ENCODE peak calls at places on chromosome 9, in four cellular contexts. One of them, this sample, is unnamed.

GRCh38 chr9:106885451-106885850 is 22.5 kb downstream of the ZNF462 start:
- DNase-seq in non-pigmented ciliary epithelial cell: no peak
- DNase-seq in heart left ventricle: no peak
- DNase-seq in ecto neural progenitor cell: no peak
- DNase-seq in this sample: no peak

GRCh38 chr9:109329274-109330258 is 8.7 kb upstream of the EPB41L4B start:
- DNase-seq in ecto neural progenitor cell: no peak
- DNase-seq in heart left ventricle: peak
- DNase-seq in non-pigmented ciliary epithelial cell: no peak
- DNase-seq in this sample: peak

GRCh38 chr9:96556701-96557461 is 62.8 kb downstream of the CDC14B start:
- DNase-seq in ecto neural progenitor cell: no peak
- DNase-seq in heart left ventricle: peak
- DNase-seq in non-pigmented ciliary epithelial cell: no peak
- DNase-seq in this sample: no peak

GRCh38 chr9:2015581-2016410 is 649 bp downstream of the SMARCA2 start:
- DNase-seq in ecto neural progenitor cell: peak
- DNase-seq in heart left ventricle: peak
- DNase-seq in non-pigmented ciliary epithelial cell: no peak
- DNase-seq in this sample: no peak

GRCh38 chr9:134864821-134865190 is 15.8 kb upstream of the FCN2 start:
- DNase-seq in heart left ventricle: no peak
- DNase-seq in ecto neural progenitor cell: no peak
- DNase-seq in non-pigmented ciliary epithelial cell: no peak
- DNase-seq in this sample: no peak

GRCh38 chr9:83471223-83471622 is 67.0 kb downstream of the FRMD3 start:
- DNase-seq in ecto neural progenitor cell: no peak
- DNase-seq in non-pigmented ciliary epithelial cell: no peak
- DNase-seq in heart left ventricle: no peak
- DNase-seq in this sample: no peak

GRCh38 chr9:83956288-83957028 is 23.6 kb downstream of the HNRNPK start:
- DNase-seq in ecto neural progenitor cell: no peak
- DNase-seq in heart left ventricle: peak
- DNase-seq in non-pigmented ciliary epithelial cell: no peak
- DNase-seq in this sample: peak

GRCh38 chr9:4490705-4491620 is 695 bp downstream of the SLC1A1 start:
- DNase-seq in heart left ventricle: no peak
- DNase-seq in ecto neural progenitor cell: peak
- DNase-seq in non-pigmented ciliary epithelial cell: no peak
- DNase-seq in this sample: no peak

GRCh38 chr9:86802900-86803673 is 144.2 kb downstream of the GAS1 start:
- DNase-seq in heart left ventricle: no peak
- DNase-seq in ecto neural progenitor cell: no peak
- DNase-seq in non-pigmented ciliary epithelial cell: no peak
- DNase-seq in this sample: no peak

GRCh38 chr9:115063058-115063850 is 54.7 kb downstream of the TNC start:
- DNase-seq in non-pigmented ciliary epithelial cell: no peak
- DNase-seq in ecto neural progenitor cell: no peak
- DNase-seq in heart left ventricle: no peak
- DNase-seq in this sample: no peak

GRCh38 chr9:109276469-109277440 is 44.1 kb downstream of the EPB41L4B start:
- DNase-seq in non-pigmented ciliary epithelial cell: no peak
- DNase-seq in heart left ventricle: no peak
- DNase-seq in ecto neural progenitor cell: no peak
- DNase-seq in this sample: no peak

GRCh38 chr9:4260661-4261060 is 39.2 kb downstream of the GLIS3 start:
- DNase-seq in non-pigmented ciliary epithelial cell: no peak
- DNase-seq in ecto neural progenitor cell: no peak
- DNase-seq in heart left ventricle: no peak
- DNase-seq in this sample: no peak

GRCh38 chr9:133708123-133708769 is 29.9 kb downstream of the SARDH start:
- DNase-seq in ecto neural progenitor cell: no peak
- DNase-seq in non-pigmented ciliary epithelial cell: no peak
- DNase-seq in heart left ventricle: no peak
- DNase-seq in this sample: no peak

GRCh38 chr9:99222416-99223280 is 566 bp downstream of the SEC61B start:
- DNase-seq in non-pigmented ciliary epithelial cell: no peak
- DNase-seq in heart left ventricle: no peak
- DNase-seq in ecto neural progenitor cell: no peak
- DNase-seq in this sample: no peak

GRCh38 chr9:21626493-21626892 is 144.4 kb upstream of the IFNE start:
- DNase-seq in ecto neural progenitor cell: no peak
- DNase-seq in non-pigmented ciliary epithelial cell: no peak
- DNase-seq in heart left ventricle: no peak
- DNase-seq in this sample: no peak

GRCh38 chr9:79221084-79221483 is 350.7 kb upstream of the TLE4 start:
- DNase-seq in non-pigmented ciliary epithelial cell: peak
- DNase-seq in ecto neural progenitor cell: no peak
- DNase-seq in heart left ventricle: no peak
- DNase-seq in this sample: peak

This sample was measured in PC-9.